ENCODE peak calls at places on chromosomes 7 and 10, in nine cellular contexts. One of them, this sample, is unnamed. For H3K4me1, the result is how much of the 10 kb centered on the place peaks cover.

GRCh38 chr10:99007457-99007856 is 228.2 kb downstream of the HPSE2 start:
- DNase-seq in right lobe of liver: no peak
- DNase-seq in heart left ventricle: no peak
- DNase-seq in esophagus squamous epithelium: no peak
- DNase-seq in IMR-90: no peak
- DNase-seq in A549: no peak
- DNase-seq in prostate gland: no peak
- DNase-seq in stomach: no peak
- DNase-seq in adrenal gland: no peak
- DNase-seq in this sample: no peak

GRCh38 chr7:50262916-50263690 is 41.4 kb upstream of the IKZF1 start:
- DNase-seq in right lobe of liver: no peak
- DNase-seq in heart left ventricle: no peak
- DNase-seq in esophagus squamous epithelium: no peak
- DNase-seq in IMR-90: no peak
- DNase-seq in A549: no peak
- DNase-seq in prostate gland: no peak
- DNase-seq in stomach: no peak
- DNase-seq in adrenal gland: no peak
- DNase-seq in this sample: no peak

GRCh38 chr7:14071045-14071444 is 81.6 kb upstream of the ETV1 start:
- DNase-seq in right lobe of liver: no peak
- DNase-seq in heart left ventricle: no peak
- DNase-seq in esophagus squamous epithelium: no peak
- DNase-seq in IMR-90: no peak
- DNase-seq in A549: no peak
- DNase-seq in prostate gland: no peak
- DNase-seq in stomach: no peak
- DNase-seq in adrenal gland: no peak
- DNase-seq in this sample: no peak

GRCh38 chr7:55211721-55212120 is 153.4 kb upstream of the LANCL2 start:
- DNase-seq in right lobe of liver: no peak
- DNase-seq in heart left ventricle: no peak
- DNase-seq in esophagus squamous epithelium: no peak
- DNase-seq in IMR-90: no peak
- DNase-seq in A549: no peak
- DNase-seq in prostate gland: no peak
- DNase-seq in stomach: no peak
- DNase-seq in adrenal gland: no peak
- DNase-seq in this sample: no peak

GRCh38 chr7:23467731-23468720 is 2.3 kb downstream of the IGF2BP3 start:
- DNase-seq in right lobe of liver: no peak
- DNase-seq in heart left ventricle: no peak
- DNase-seq in esophagus squamous epithelium: no peak
- DNase-seq in IMR-90: peak
- DNase-seq in A549: peak
- DNase-seq in prostate gland: no peak
- DNase-seq in stomach: no peak
- DNase-seq in adrenal gland: no peak
- DNase-seq in this sample: no peak

GRCh38 chr10:70272925-70273316 is 10.9 kb downstream of the NPFFR1 start:
- DNase-seq in right lobe of liver: no peak
- DNase-seq in heart left ventricle: no peak
- DNase-seq in esophagus squamous epithelium: no peak
- DNase-seq in IMR-90: peak
- DNase-seq in A549: peak
- DNase-seq in prostate gland: no peak
- DNase-seq in stomach: no peak
- DNase-seq in adrenal gland: no peak
- DNase-seq in this sample: no peak

GRCh38 chr10:72058989-72059842 is 29.1 kb downstream of the SPOCK2 start:
- DNase-seq in right lobe of liver: no peak
- DNase-seq in heart left ventricle: no peak
- DNase-seq in esophagus squamous epithelium: no peak
- DNase-seq in IMR-90: no peak
- DNase-seq in A549: no peak
- DNase-seq in prostate gland: no peak
- DNase-seq in stomach: no peak
- DNase-seq in adrenal gland: no peak
- DNase-seq in this sample: no peak

GRCh38 chr10:78332013-78332412 is 298.4 kb downstream of the RPS24 start:
- DNase-seq in right lobe of liver: peak
- DNase-seq in heart left ventricle: no peak
- DNase-seq in esophagus squamous epithelium: no peak
- DNase-seq in IMR-90: no peak
- DNase-seq in A549: no peak
- DNase-seq in prostate gland: peak
- DNase-seq in stomach: no peak
- DNase-seq in adrenal gland: no peak
- DNase-seq in this sample: no peak

GRCh38 chr10:104260775-104261115 is 6.1 kb downstream of the GSTO1 start:
- DNase-seq in right lobe of liver: no peak
- DNase-seq in heart left ventricle: no peak
- DNase-seq in esophagus squamous epithelium: no peak
- DNase-seq in IMR-90: peak
- DNase-seq in A549: no peak
- DNase-seq in prostate gland: no peak
- DNase-seq in stomach: no peak
- DNase-seq in adrenal gland: no peak
- DNase-seq in this sample: no peak

GRCh38 chr10:129971381-129972144 is 7.5 kb upstream of the EBF3 start:
- DNase-seq in right lobe of liver: no peak
- DNase-seq in heart left ventricle: peak
- DNase-seq in esophagus squamous epithelium: no peak
- DNase-seq in IMR-90: peak
- DNase-seq in A549: peak
- DNase-seq in prostate gland: peak
- DNase-seq in stomach: peak
- DNase-seq in adrenal gland: peak
- DNase-seq in this sample: no peak

GRCh38 chr10:119812684-119813083 is 60.0 kb downstream of the MCMBP start:
- DNase-seq in right lobe of liver: no peak
- DNase-seq in heart left ventricle: no peak
- DNase-seq in esophagus squamous epithelium: no peak
- DNase-seq in IMR-90: no peak
- DNase-seq in A549: no peak
- DNase-seq in prostate gland: no peak
- DNase-seq in stomach: no peak
- DNase-seq in adrenal gland: no peak
- DNase-seq in this sample: no peak

GRCh38 chr10:102602272-102603045 is 41.8 kb upstream of the TRIM8 start:
- DNase-seq in right lobe of liver: no peak
- DNase-seq in heart left ventricle: no peak
- DNase-seq in esophagus squamous epithelium: no peak
- DNase-seq in IMR-90: no peak
- DNase-seq in A549: no peak
- DNase-seq in prostate gland: no peak
- DNase-seq in stomach: no peak
- DNase-seq in adrenal gland: no peak
- DNase-seq in this sample: no peak

GRCh38 chr10:102600816-102601215 is 43.5 kb upstream of the TRIM8 start:
- DNase-seq in right lobe of liver: no peak
- DNase-seq in heart left ventricle: no peak
- DNase-seq in esophagus squamous epithelium: no peak
- DNase-seq in IMR-90: no peak
- DNase-seq in A549: no peak
- DNase-seq in prostate gland: no peak
- DNase-seq in stomach: no peak
- DNase-seq in adrenal gland: no peak
- DNase-seq in this sample: no peak

GRCh38 chr10:102603946-102604345 is 40.3 kb upstream of the TRIM8 start:
- DNase-seq in right lobe of liver: no peak
- DNase-seq in heart left ventricle: no peak
- DNase-seq in esophagus squamous epithelium: no peak
- DNase-seq in IMR-90: peak
- DNase-seq in A549: no peak
- DNase-seq in prostate gland: no peak
- DNase-seq in stomach: no peak
- DNase-seq in adrenal gland: no peak
- DNase-seq in this sample: no peak

GRCh38 chr10:102599565-102600327 is 44.5 kb upstream of the TRIM8 start:
- DNase-seq in right lobe of liver: no peak
- DNase-seq in heart left ventricle: no peak
- DNase-seq in esophagus squamous epithelium: no peak
- DNase-seq in IMR-90: no peak
- DNase-seq in A549: no peak
- DNase-seq in prostate gland: no peak
- DNase-seq in stomach: peak
- DNase-seq in adrenal gland: peak
- DNase-seq in this sample: no peak

DNA sequence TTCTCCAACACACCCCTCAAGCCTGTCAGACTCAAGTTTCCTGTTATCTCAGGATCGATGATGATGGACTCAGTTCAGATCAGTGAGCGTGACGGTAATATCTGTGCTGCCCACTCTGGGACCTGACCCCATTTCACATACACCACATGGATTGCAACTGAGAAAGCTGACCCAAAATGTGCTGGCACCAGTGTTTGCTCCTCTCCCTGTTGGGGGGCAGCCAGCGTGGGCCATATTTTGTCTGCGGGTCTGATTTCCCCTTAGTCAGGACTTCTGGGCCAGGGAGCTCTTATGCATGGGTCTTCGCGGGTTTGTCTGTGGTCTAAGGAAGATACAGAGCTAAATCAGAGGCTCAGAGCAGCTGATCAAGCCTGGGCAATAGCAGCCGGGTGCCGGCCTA is 42.6 kb upstream of the TRIM8 start:
- DNase-seq in right lobe of liver: no peak
- DNase-seq in heart left ventricle: peak
- DNase-seq in esophagus squamous epithelium: no peak
- DNase-seq in IMR-90: no peak
- DNase-seq in A549: no peak
- DNase-seq in prostate gland: no peak
- DNase-seq in stomach: no peak
- DNase-seq in adrenal gland: no peak
- DNase-seq in this sample: no peak
- H3K27ac ChIP-seq in right lobe of liver: no peak
- H3K27ac ChIP-seq in heart left ventricle: peak
- H3K27ac ChIP-seq in esophagus squamous epithelium: no peak
- H3K27ac ChIP-seq in IMR-90: peak
- H3K27ac ChIP-seq in A549: no peak
- H3K27ac ChIP-seq in prostate gland: no peak
- H3K27ac ChIP-seq in stomach: peak
- H3K27ac ChIP-seq in adrenal gland: peak
- H3K27ac ChIP-seq in this sample: peak

GRCh38 chr7:77328669-77329068 is 87.5 kb downstream of the GSAP start:
- DNase-seq in right lobe of liver: no peak
- DNase-seq in heart left ventricle: no peak
- DNase-seq in esophagus squamous epithelium: no peak
- DNase-seq in IMR-90: peak
- DNase-seq in A549: no peak
- DNase-seq in prostate gland: no peak
- DNase-seq in stomach: no peak
- DNase-seq in adrenal gland: no peak
- DNase-seq in this sample: no peak

GRCh38 chr7:77327067-77327931 is 88.8 kb downstream of the GSAP start:
- DNase-seq in right lobe of liver: no peak
- DNase-seq in heart left ventricle: peak
- DNase-seq in esophagus squamous epithelium: no peak
- DNase-seq in IMR-90: peak
- DNase-seq in A549: no peak
- DNase-seq in prostate gland: peak
- DNase-seq in stomach: peak
- DNase-seq in adrenal gland: peak
- DNase-seq in this sample: no peak

GRCh38 chr7:77326131-77326530 is 90.0 kb downstream of the GSAP start:
- DNase-seq in right lobe of liver: no peak
- DNase-seq in heart left ventricle: no peak
- DNase-seq in esophagus squamous epithelium: no peak
- DNase-seq in IMR-90: peak
- DNase-seq in A549: no peak
- DNase-seq in prostate gland: no peak
- DNase-seq in stomach: no peak
- DNase-seq in adrenal gland: no peak
- DNase-seq in this sample: no peak

GRCh38 chr7:77329466-77330168 is 86.5 kb downstream of the GSAP start:
- DNase-seq in right lobe of liver: no peak
- DNase-seq in heart left ventricle: no peak
- DNase-seq in esophagus squamous epithelium: no peak
- DNase-seq in IMR-90: no peak
- DNase-seq in A549: no peak
- DNase-seq in prostate gland: no peak
- DNase-seq in stomach: no peak
- DNase-seq in adrenal gland: no peak
- DNase-seq in this sample: no peak

DNA sequence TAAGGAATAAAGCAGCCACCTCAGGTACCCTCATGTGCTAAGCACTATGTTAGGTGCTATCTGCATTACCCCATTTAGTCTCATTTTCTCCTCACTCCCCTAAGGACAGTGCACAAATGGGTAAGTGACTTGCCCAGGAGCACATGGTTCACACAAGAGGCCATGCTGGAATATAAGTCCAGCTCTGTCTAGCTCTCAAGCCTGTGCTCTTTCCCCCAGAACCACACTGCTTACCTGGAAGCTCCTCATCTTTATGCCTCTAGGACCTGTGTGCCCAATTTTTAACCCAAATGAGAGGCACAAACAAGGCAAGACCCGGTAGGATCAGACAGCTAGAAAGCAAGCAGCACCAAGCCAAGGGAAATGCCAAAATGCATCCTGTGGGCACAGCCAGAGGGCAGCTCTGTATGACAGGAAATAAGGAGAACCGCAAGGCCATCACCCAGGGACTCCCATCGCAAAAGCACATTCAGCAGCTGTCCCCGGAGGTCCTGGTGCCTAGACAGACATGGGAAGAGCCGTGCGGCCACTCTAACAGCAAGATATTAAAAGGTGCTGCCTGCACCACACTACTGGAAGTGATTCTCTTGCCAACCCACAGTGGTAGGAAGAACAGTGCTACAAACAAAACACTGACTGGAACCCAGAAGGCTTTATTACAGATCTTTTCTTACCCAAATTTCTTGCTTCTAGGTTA is 88.1 kb downstream of the GSAP start:
- DNase-seq in right lobe of liver: no peak
- DNase-seq in heart left ventricle: no peak
- DNase-seq in esophagus squamous epithelium: no peak
- DNase-seq in IMR-90: no peak
- DNase-seq in A549: no peak
- DNase-seq in prostate gland: no peak
- DNase-seq in stomach: no peak
- DNase-seq in adrenal gland: peak
- DNase-seq in this sample: no peak
- TF ChIP-seq POLR2A in right lobe of liver: no peak
- TF ChIP-seq POLR2A in heart left ventricle: no peak
- TF ChIP-seq POLR2A in esophagus squamous epithelium: no peak
- TF ChIP-seq POLR2A in IMR-90: no peak
- TF ChIP-seq POLR2A in A549: no peak
- TF ChIP-seq POLR2A in prostate gland: no peak
- TF ChIP-seq POLR2A in stomach: no peak
- TF ChIP-seq POLR2A in adrenal gland: no peak
- TF ChIP-seq POLR2A in this sample: no peak

GRCh38 chr10:132580157-132580556 is 42.6 kb downstream of the INPP5A start:
- DNase-seq in right lobe of liver: no peak
- DNase-seq in heart left ventricle: no peak
- DNase-seq in esophagus squamous epithelium: no peak
- DNase-seq in IMR-90: no peak
- DNase-seq in A549: no peak
- DNase-seq in prostate gland: no peak
- DNase-seq in stomach: no peak
- DNase-seq in adrenal gland: no peak
- DNase-seq in this sample: no peak
- H3K4me1 ChIP-seq in right lobe of liver: under half
- H3K4me1 ChIP-seq in heart left ventricle: half or more
- H3K4me1 ChIP-seq in esophagus squamous epithelium: under half
- H3K4me1 ChIP-seq in IMR-90: under half
- H3K4me1 ChIP-seq in A549: under half
- H3K4me1 ChIP-seq in prostate gland: under half
- H3K4me1 ChIP-seq in stomach: half or more
- H3K4me1 ChIP-seq in adrenal gland: under half
- H3K4me1 ChIP-seq in this sample: under half

GRCh38 chr10:49171326-49172140 is 16.7 kb downstream of the TMEM273 start:
- DNase-seq in right lobe of liver: peak
- DNase-seq in heart left ventricle: no peak
- DNase-seq in esophagus squamous epithelium: no peak
- DNase-seq in IMR-90: no peak
- DNase-seq in A549: no peak
- DNase-seq in prostate gland: no peak
- DNase-seq in stomach: no peak
- DNase-seq in adrenal gland: no peak
- DNase-seq in this sample: no peak
- H3K27ac ChIP-seq in right lobe of liver: no peak
- H3K27ac ChIP-seq in heart left ventricle: no peak
- H3K27ac ChIP-seq in esophagus squamous epithelium: no peak
- H3K27ac ChIP-seq in IMR-90: no peak
- H3K27ac ChIP-seq in A549: no peak
- H3K27ac ChIP-seq in prostate gland: no peak
- H3K27ac ChIP-seq in stomach: no peak
- H3K27ac ChIP-seq in adrenal gland: no peak
- H3K27ac ChIP-seq in this sample: no peak